ENCODE peak calls at places on chromosomes 2 and 18, in four cellular contexts. E is B cell, I is H9, Q is activated gamma-delta T cell treated with Interleukin-2 at 50 U/mL for 16 hours. M is an unnamed sample.

GRCh38 chr2:27720004-27720551 is 51.4 kb upstream of the MRPL33 start:
- DNase-seq in E (no peak), I (no peak), Q (peak), M (no peak)

GRCh38 chr2:25339121-25339738 is 2.5 kb downstream of the DNMT3A start:
- DNase-seq in E (no peak), I (no peak), Q (no peak), M (no peak)

GRCh38 chr2:73418343-73418742 is 32.7 kb downstream of the ALMS1 start:
- DNase-seq in E (no peak), I (no peak), Q (no peak), M (no peak)

GRCh38 chr2:215717627-215718412 is 282.0 kb upstream of the FN1 start:
- DNase-seq in E (no peak), I (no peak), Q (no peak), M (no peak)

GRCh38 chr2:68837164-68837860 is 33.9 kb downstream of the BMP10 start:
- DNase-seq in E (peak), I (peak), Q (peak), M (peak)

GRCh38 chr2:122191331-122191730 is 435.9 kb downstream of the TSN start:
- DNase-seq in E (no peak), I (peak), Q (no peak), M (peak)

GRCh38 chr2:162258686-162259085 is 15.4 kb upstream of the FAP start:
- DNase-seq in E (no peak), I (no peak), Q (no peak), M (no peak)

GRCh38 chr18:69897397-69898108 is 50.1 kb downstream of the CD226 start:
- DNase-seq in E (no peak), I (no peak), Q (peak), M (no peak)

GRCh38 chr2:205629021-205629817 is 53.1 kb upstream of the NRP2 start:
- DNase-seq in E (no peak), I (no peak), Q (no peak), M (no peak)

GRCh38 chr18:11850821-11851155 is 425 bp upstream of the CHMP1B start:
- DNase-seq in E (no peak), I (no peak), Q (no peak), M (no peak)

GRCh38 chr2:172846551-172846950 is 110.9 kb downstream of the RAPGEF4 start:
- DNase-seq in E (no peak), I (no peak), Q (no peak), M (no peak)

GRCh38 chr2:183903026-183903425 is 695.3 kb upstream of the ZNF804A start:
- DNase-seq in E (no peak), I (no peak), Q (no peak), M (no peak)

GRCh38 chr2:118882693-118883336 is 35.4 kb upstream of the EN1 start:
- DNase-seq in E (peak), I (peak), Q (peak), M (peak)

GRCh38 chr2:168119519-168120141 is 127.8 kb downstream of the STK39 start:
- DNase-seq in E (peak), I (no peak), Q (no peak), M (peak)

GRCh38 chr2:113185643-113186315 is 12.0 kb downstream of the PSD4 start:
- DNase-seq in E (no peak), I (no peak), Q (no peak), M (no peak)

GRCh38 chr2:207137922-207138321 is 27.8 kb downstream of the KLF7 start:
- DNase-seq in E (no peak), I (no peak), Q (no peak), M (no peak)

GRCh38 chr2:83742117-83742782 is 716.8 kb downstream of the SUCLG1 start:
- DNase-seq in E (no peak), I (no peak), Q (no peak), M (no peak)

GRCh38 chr2:117956036-117956791 is 57.7 kb downstream of the CCDC93 start:
- DNase-seq in E (no peak), I (no peak), Q (no peak), M (no peak)

GRCh38 chr2:161943012-161943411 is 131.0 kb downstream of the DPP4 start:
- DNase-seq in E (no peak), I (no peak), Q (no peak), M (no peak)

GRCh38 chr2:108390340-108390739 is 12.6 kb downstream of the SULT1C4 start:
- DNase-seq in E (no peak), I (no peak), Q (no peak), M (no peak)

GRCh38 chr2:23509071-23509470 is 124.1 kb downstream of the KLHL29 start:
- DNase-seq in E (no peak), I (no peak), Q (no peak), M (no peak)

GRCh38 chr18:80191907-80192652 is 55.2 kb downstream of the PARD6G start:
- DNase-seq in E (no peak), I (no peak), Q (no peak), M (no peak)

GRCh38 chr2:38765149-38765548 is 12.9 kb upstream of the GEMIN6 start:
- DNase-seq in E (no peak), I (no peak), Q (no peak), M (no peak)

GRCh38 chr2:119156105-119156890 is 2.3 kb downstream of the C1QL2 start:
- DNase-seq in E (no peak), I (peak), Q (no peak), M (peak)

GRCh38 chr2:16425462-16426336 is 239.9 kb downstream of the CYRIA start:
- DNase-seq in E (no peak), I (no peak), Q (no peak), M (peak)

GRCh38 chr2:151052850-151053660 is 208.6 kb downstream of the RBM43 start:
- DNase-seq in E (no peak), I (no peak), Q (no peak), M (no peak)

GRCh38 chr2:235556086-235556485 is 62.2 kb downstream of the AGAP1 start:
- DNase-seq in E (no peak), I (no peak), Q (no peak), M (no peak)

GRCh38 chr2:234628953-234629352 is 132.1 kb upstream of the ARL4C start:
- DNase-seq in E (no peak), I (no peak), Q (no peak), M (no peak)

GRCh38 chr18:3321133-3321812 is 59.3 kb downstream of the MYL12B start:
- DNase-seq in E (no peak), I (no peak), Q (no peak), M (no peak)

M was measured in endodermal cell.